ENCODE peak calls at places on chromosome 4, in nine cellular contexts. One of them, this sample, is unnamed.

GRCh38 chr4:45292844-45293243 is 566.5 kb upstream of the GNPDA2 start:
- DNase-seq in stimulated activated CD4-positive, alpha-beta T cell treated with anti-CD3 and anti-CD28 coated beads, Interleukin-4, amount 100 ng/mL, for 4 hours: no peak
- DNase-seq in OCI-LY7: no peak
- DNase-seq in stimulated activated CD8-positive, alpha-beta memory T cell treated with anti-CD3 and anti-CD28 coated beads, Interleukin-2, amount 100 ng/mL, for 1 hour: no peak
- DNase-seq in GM03348: no peak
- DNase-seq in SJSA1: no peak
- DNase-seq in nephron progenitor cell: no peak
- DNase-seq in GM12865: no peak
- DNase-seq in putamen: no peak
- DNase-seq in this sample: no peak

GRCh38 chr4:4637710-4638109 is 95.9 kb upstream of the STX18 start:
- DNase-seq in nephron progenitor cell: no peak
- DNase-seq in GM03348: no peak
- DNase-seq in stimulated activated CD4-positive, alpha-beta T cell treated with anti-CD3 and anti-CD28 coated beads, Interleukin-4, amount 100 ng/mL, for 4 hours: no peak
- DNase-seq in OCI-LY7: no peak
- DNase-seq in SJSA1: no peak
- DNase-seq in putamen: no peak
- DNase-seq in GM12865: peak
- DNase-seq in stimulated activated CD8-positive, alpha-beta memory T cell treated with anti-CD3 and anti-CD28 coated beads, Interleukin-2, amount 100 ng/mL, for 1 hour: no peak
- DNase-seq in this sample: no peak

GRCh38 chr4:122117743-122118142 is 34.4 kb upstream of the BLTP1 start:
- DNase-seq in OCI-LY7: no peak
- DNase-seq in stimulated activated CD8-positive, alpha-beta memory T cell treated with anti-CD3 and anti-CD28 coated beads, Interleukin-2, amount 100 ng/mL, for 1 hour: no peak
- DNase-seq in GM03348: peak
- DNase-seq in nephron progenitor cell: no peak
- DNase-seq in GM12865: no peak
- DNase-seq in stimulated activated CD4-positive, alpha-beta T cell treated with anti-CD3 and anti-CD28 coated beads, Interleukin-4, amount 100 ng/mL, for 4 hours: peak
- DNase-seq in SJSA1: no peak
- DNase-seq in putamen: no peak
- DNase-seq in this sample: no peak

GRCh38 chr4:5391492-5391891 is 316.9 kb downstream of the EVC2 start:
- DNase-seq in putamen: no peak
- DNase-seq in nephron progenitor cell: no peak
- DNase-seq in stimulated activated CD8-positive, alpha-beta memory T cell treated with anti-CD3 and anti-CD28 coated beads, Interleukin-2, amount 100 ng/mL, for 1 hour: no peak
- DNase-seq in GM03348: no peak
- DNase-seq in GM12865: no peak
- DNase-seq in SJSA1: no peak
- DNase-seq in OCI-LY7: no peak
- DNase-seq in stimulated activated CD4-positive, alpha-beta T cell treated with anti-CD3 and anti-CD28 coated beads, Interleukin-4, amount 100 ng/mL, for 4 hours: no peak
- DNase-seq in this sample: no peak

GRCh38 chr4:7382634-7383014 is 52.1 kb downstream of the PSAPL1 start:
- DNase-seq in nephron progenitor cell: no peak
- DNase-seq in GM12865: no peak
- DNase-seq in GM03348: no peak
- DNase-seq in stimulated activated CD8-positive, alpha-beta memory T cell treated with anti-CD3 and anti-CD28 coated beads, Interleukin-2, amount 100 ng/mL, for 1 hour: no peak
- DNase-seq in SJSA1: no peak
- DNase-seq in OCI-LY7: no peak
- DNase-seq in stimulated activated CD4-positive, alpha-beta T cell treated with anti-CD3 and anti-CD28 coated beads, Interleukin-4, amount 100 ng/mL, for 4 hours: no peak
- DNase-seq in putamen: no peak
- DNase-seq in this sample: no peak

GRCh38 chr4:41822326-41822725 is 73.8 kb upstream of the PHOX2B start:
- DNase-seq in stimulated activated CD8-positive, alpha-beta memory T cell treated with anti-CD3 and anti-CD28 coated beads, Interleukin-2, amount 100 ng/mL, for 1 hour: no peak
- DNase-seq in putamen: no peak
- DNase-seq in SJSA1: no peak
- DNase-seq in stimulated activated CD4-positive, alpha-beta T cell treated with anti-CD3 and anti-CD28 coated beads, Interleukin-4, amount 100 ng/mL, for 4 hours: no peak
- DNase-seq in GM12865: no peak
- DNase-seq in nephron progenitor cell: no peak
- DNase-seq in OCI-LY7: no peak
- DNase-seq in GM03348: no peak
- DNase-seq in this sample: no peak

GRCh38 chr4:11073621-11074051 is 355.1 kb downstream of the HS3ST1 start:
- DNase-seq in OCI-LY7: no peak
- DNase-seq in stimulated activated CD8-positive, alpha-beta memory T cell treated with anti-CD3 and anti-CD28 coated beads, Interleukin-2, amount 100 ng/mL, for 1 hour: no peak
- DNase-seq in GM03348: no peak
- DNase-seq in nephron progenitor cell: no peak
- DNase-seq in SJSA1: no peak
- DNase-seq in putamen: no peak
- DNase-seq in GM12865: no peak
- DNase-seq in stimulated activated CD4-positive, alpha-beta T cell treated with anti-CD3 and anti-CD28 coated beads, Interleukin-4, amount 100 ng/mL, for 4 hours: no peak
- DNase-seq in this sample: peak

GRCh38 chr4:62457356-62457755 is 1257.2 kb downstream of the ADGRL3 start:
- DNase-seq in putamen: no peak
- DNase-seq in nephron progenitor cell: no peak
- DNase-seq in stimulated activated CD4-positive, alpha-beta T cell treated with anti-CD3 and anti-CD28 coated beads, Interleukin-4, amount 100 ng/mL, for 4 hours: no peak
- DNase-seq in SJSA1: no peak
- DNase-seq in OCI-LY7: no peak
- DNase-seq in stimulated activated CD8-positive, alpha-beta memory T cell treated with anti-CD3 and anti-CD28 coated beads, Interleukin-2, amount 100 ng/mL, for 1 hour: no peak
- DNase-seq in GM03348: no peak
- DNase-seq in GM12865: no peak
- DNase-seq in this sample: no peak

GRCh38 chr4:110816367-110816766 is 193.5 kb upstream of the PITX2 start:
- DNase-seq in stimulated activated CD4-positive, alpha-beta T cell treated with anti-CD3 and anti-CD28 coated beads, Interleukin-4, amount 100 ng/mL, for 4 hours: no peak
- DNase-seq in nephron progenitor cell: no peak
- DNase-seq in OCI-LY7: no peak
- DNase-seq in stimulated activated CD8-positive, alpha-beta memory T cell treated with anti-CD3 and anti-CD28 coated beads, Interleukin-2, amount 100 ng/mL, for 1 hour: no peak
- DNase-seq in GM12865: no peak
- DNase-seq in putamen: no peak
- DNase-seq in GM03348: no peak
- DNase-seq in SJSA1: no peak
- DNase-seq in this sample: no peak

GRCh38 chr4:113878718-113879117 is 100.7 kb downstream of the ARSJ start:
- DNase-seq in GM12865: no peak
- DNase-seq in OCI-LY7: peak
- DNase-seq in putamen: no peak
- DNase-seq in nephron progenitor cell: peak
- DNase-seq in GM03348: no peak
- DNase-seq in SJSA1: peak
- DNase-seq in stimulated activated CD8-positive, alpha-beta memory T cell treated with anti-CD3 and anti-CD28 coated beads, Interleukin-2, amount 100 ng/mL, for 1 hour: no peak
- DNase-seq in stimulated activated CD4-positive, alpha-beta T cell treated with anti-CD3 and anti-CD28 coated beads, Interleukin-4, amount 100 ng/mL, for 4 hours: no peak
- DNase-seq in this sample: no peak

GRCh38 chr4:157075811-157076577 is at the start of gene GLRB:
- DNase-seq in nephron progenitor cell: peak
- DNase-seq in SJSA1: peak
- DNase-seq in stimulated activated CD4-positive, alpha-beta T cell treated with anti-CD3 and anti-CD28 coated beads, Interleukin-4, amount 100 ng/mL, for 4 hours: no peak
- DNase-seq in GM03348: peak
- DNase-seq in stimulated activated CD8-positive, alpha-beta memory T cell treated with anti-CD3 and anti-CD28 coated beads, Interleukin-2, amount 100 ng/mL, for 1 hour: no peak
- DNase-seq in GM12865: no peak
- DNase-seq in putamen: peak
- DNase-seq in OCI-LY7: no peak
- DNase-seq in this sample: peak

GRCh38 chr4:57154191-57154590 is 44.0 kb upstream of the IGFBP7 start:
- DNase-seq in stimulated activated CD8-positive, alpha-beta memory T cell treated with anti-CD3 and anti-CD28 coated beads, Interleukin-2, amount 100 ng/mL, for 1 hour: no peak
- DNase-seq in putamen: no peak
- DNase-seq in OCI-LY7: no peak
- DNase-seq in SJSA1: peak
- DNase-seq in nephron progenitor cell: no peak
- DNase-seq in GM03348: no peak
- DNase-seq in GM12865: no peak
- DNase-seq in stimulated activated CD4-positive, alpha-beta T cell treated with anti-CD3 and anti-CD28 coated beads, Interleukin-4, amount 100 ng/mL, for 4 hours: no peak
- DNase-seq in this sample: no peak

GRCh38 chr4:170414961-170415360 is 325.2 kb upstream of the AADAT start:
- DNase-seq in nephron progenitor cell: no peak
- DNase-seq in SJSA1: no peak
- DNase-seq in stimulated activated CD4-positive, alpha-beta T cell treated with anti-CD3 and anti-CD28 coated beads, Interleukin-4, amount 100 ng/mL, for 4 hours: no peak
- DNase-seq in GM03348: no peak
- DNase-seq in GM12865: no peak
- DNase-seq in OCI-LY7: no peak
- DNase-seq in putamen: no peak
- DNase-seq in stimulated activated CD8-positive, alpha-beta memory T cell treated with anti-CD3 and anti-CD28 coated beads, Interleukin-2, amount 100 ng/mL, for 1 hour: no peak
- DNase-seq in this sample: no peak

GRCh38 chr4:149823770-149824221 is 8.2 kb upstream of the IQCM start:
- DNase-seq in GM03348: peak
- DNase-seq in SJSA1: peak
- DNase-seq in stimulated activated CD4-positive, alpha-beta T cell treated with anti-CD3 and anti-CD28 coated beads, Interleukin-4, amount 100 ng/mL, for 4 hours: no peak
- DNase-seq in OCI-LY7: no peak
- DNase-seq in GM12865: no peak
- DNase-seq in nephron progenitor cell: no peak
- DNase-seq in putamen: no peak
- DNase-seq in stimulated activated CD8-positive, alpha-beta memory T cell treated with anti-CD3 and anti-CD28 coated beads, Interleukin-2, amount 100 ng/mL, for 1 hour: no peak
- DNase-seq in this sample: no peak

GRCh38 chr4:26322349-26322748 is 1.5 kb downstream of the RBPJ start:
- DNase-seq in putamen: no peak
- DNase-seq in stimulated activated CD4-positive, alpha-beta T cell treated with anti-CD3 and anti-CD28 coated beads, Interleukin-4, amount 100 ng/mL, for 4 hours: no peak
- DNase-seq in OCI-LY7: no peak
- DNase-seq in GM03348: no peak
- DNase-seq in SJSA1: no peak
- DNase-seq in GM12865: no peak
- DNase-seq in stimulated activated CD8-positive, alpha-beta memory T cell treated with anti-CD3 and anti-CD28 coated beads, Interleukin-2, amount 100 ng/mL, for 1 hour: no peak
- DNase-seq in nephron progenitor cell: no peak
- DNase-seq in this sample: no peak

GRCh38 chr4:10694151-10694825 is 9.7 kb upstream of the CLNK start:
- DNase-seq in putamen: no peak
- DNase-seq in GM12865: no peak
- DNase-seq in stimulated activated CD8-positive, alpha-beta memory T cell treated with anti-CD3 and anti-CD28 coated beads, Interleukin-2, amount 100 ng/mL, for 1 hour: no peak
- DNase-seq in SJSA1: no peak
- DNase-seq in OCI-LY7: no peak
- DNase-seq in GM03348: no peak
- DNase-seq in stimulated activated CD4-positive, alpha-beta T cell treated with anti-CD3 and anti-CD28 coated beads, Interleukin-4, amount 100 ng/mL, for 4 hours: no peak
- DNase-seq in nephron progenitor cell: no peak
- DNase-seq in this sample: no peak

GRCh38 chr4:97987019-97987648 is 156.1 kb downstream of the STPG2 start:
- DNase-seq in OCI-LY7: peak
- DNase-seq in nephron progenitor cell: no peak
- DNase-seq in stimulated activated CD8-positive, alpha-beta memory T cell treated with anti-CD3 and anti-CD28 coated beads, Interleukin-2, amount 100 ng/mL, for 1 hour: no peak
- DNase-seq in putamen: peak
- DNase-seq in stimulated activated CD4-positive, alpha-beta T cell treated with anti-CD3 and anti-CD28 coated beads, Interleukin-4, amount 100 ng/mL, for 4 hours: no peak
- DNase-seq in GM12865: peak
- DNase-seq in SJSA1: no peak
- DNase-seq in GM03348: no peak
- DNase-seq in this sample: no peak

GRCh38 chr4:109162759-109163158 is 139.7 kb downstream of the COL25A1 start:
- DNase-seq in GM12865: no peak
- DNase-seq in putamen: no peak
- DNase-seq in GM03348: no peak
- DNase-seq in stimulated activated CD8-positive, alpha-beta memory T cell treated with anti-CD3 and anti-CD28 coated beads, Interleukin-2, amount 100 ng/mL, for 1 hour: no peak
- DNase-seq in nephron progenitor cell: no peak
- DNase-seq in stimulated activated CD4-positive, alpha-beta T cell treated with anti-CD3 and anti-CD28 coated beads, Interleukin-4, amount 100 ng/mL, for 4 hours: no peak
- DNase-seq in OCI-LY7: no peak
- DNase-seq in SJSA1: no peak
- DNase-seq in this sample: no peak

GRCh38 chr4:157521916-157522315 is 301.4 kb downstream of the GRIA2 start:
- DNase-seq in SJSA1: no peak
- DNase-seq in stimulated activated CD8-positive, alpha-beta memory T cell treated with anti-CD3 and anti-CD28 coated beads, Interleukin-2, amount 100 ng/mL, for 1 hour: no peak
- DNase-seq in GM03348: no peak
- DNase-seq in stimulated activated CD4-positive, alpha-beta T cell treated with anti-CD3 and anti-CD28 coated beads, Interleukin-4, amount 100 ng/mL, for 4 hours: no peak
- DNase-seq in GM12865: no peak
- DNase-seq in OCI-LY7: no peak
- DNase-seq in nephron progenitor cell: no peak
- DNase-seq in putamen: peak
- DNase-seq in this sample: no peak

GRCh38 chr4:109432676-109433075 is 939 bp upstream of the SEC24B start:
- DNase-seq in stimulated activated CD4-positive, alpha-beta T cell treated with anti-CD3 and anti-CD28 coated beads, Interleukin-4, amount 100 ng/mL, for 4 hours: no peak
- DNase-seq in SJSA1: no peak
- DNase-seq in putamen: no peak
- DNase-seq in GM12865: peak
- DNase-seq in OCI-LY7: peak
- DNase-seq in GM03348: peak
- DNase-seq in nephron progenitor cell: no peak
- DNase-seq in stimulated activated CD8-positive, alpha-beta memory T cell treated with anti-CD3 and anti-CD28 coated beads, Interleukin-2, amount 100 ng/mL, for 1 hour: no peak
- DNase-seq in this sample: no peak

GRCh38 chr4:184763150-184763780 is 29.4 kb upstream of the CENPU start:
- DNase-seq in SJSA1: peak
- DNase-seq in stimulated activated CD8-positive, alpha-beta memory T cell treated with anti-CD3 and anti-CD28 coated beads, Interleukin-2, amount 100 ng/mL, for 1 hour: no peak
- DNase-seq in putamen: no peak
- DNase-seq in OCI-LY7: no peak
- DNase-seq in GM03348: peak
- DNase-seq in nephron progenitor cell: no peak
- DNase-seq in GM12865: no peak
- DNase-seq in stimulated activated CD4-positive, alpha-beta T cell treated with anti-CD3 and anti-CD28 coated beads, Interleukin-4, amount 100 ng/mL, for 4 hours: no peak
- DNase-seq in this sample: peak

GRCh38 chr4:114626202-114626601 is 27.6 kb downstream of the UGT8 start:
- DNase-seq in stimulated activated CD4-positive, alpha-beta T cell treated with anti-CD3 and anti-CD28 coated beads, Interleukin-4, amount 100 ng/mL, for 4 hours: no peak
- DNase-seq in stimulated activated CD8-positive, alpha-beta memory T cell treated with anti-CD3 and anti-CD28 coated beads, Interleukin-2, amount 100 ng/mL, for 1 hour: no peak
- DNase-seq in OCI-LY7: no peak
- DNase-seq in SJSA1: no peak
- DNase-seq in GM12865: no peak
- DNase-seq in GM03348: no peak
- DNase-seq in nephron progenitor cell: no peak
- DNase-seq in putamen: no peak
- DNase-seq in this sample: no peak

GRCh38 chr4:151182455-151182854 is 83.0 kb downstream of the RPS3A start:
- DNase-seq in stimulated activated CD8-positive, alpha-beta memory T cell treated with anti-CD3 and anti-CD28 coated beads, Interleukin-2, amount 100 ng/mL, for 1 hour: no peak
- DNase-seq in GM12865: no peak
- DNase-seq in OCI-LY7: no peak
- DNase-seq in stimulated activated CD4-positive, alpha-beta T cell treated with anti-CD3 and anti-CD28 coated beads, Interleukin-4, amount 100 ng/mL, for 4 hours: no peak
- DNase-seq in putamen: no peak
- DNase-seq in GM03348: no peak
- DNase-seq in nephron progenitor cell: no peak
- DNase-seq in SJSA1: no peak
- DNase-seq in this sample: no peak

GRCh38 chr4:38160487-38161207 is 200.4 kb downstream of the PTTG2 start:
- DNase-seq in SJSA1: peak
- DNase-seq in putamen: no peak
- DNase-seq in GM12865: peak
- DNase-seq in OCI-LY7: no peak
- DNase-seq in GM03348: peak
- DNase-seq in nephron progenitor cell: no peak
- DNase-seq in stimulated activated CD4-positive, alpha-beta T cell treated with anti-CD3 and anti-CD28 coated beads, Interleukin-4, amount 100 ng/mL, for 4 hours: no peak
- DNase-seq in stimulated activated CD8-positive, alpha-beta memory T cell treated with anti-CD3 and anti-CD28 coated beads, Interleukin-2, amount 100 ng/mL, for 1 hour: peak
- DNase-seq in this sample: peak

GRCh38 chr4:25949166-25949748 is 35.2 kb downstream of the SMIM20 start:
- DNase-seq in SJSA1: no peak
- DNase-seq in putamen: no peak
- DNase-seq in stimulated activated CD4-positive, alpha-beta T cell treated with anti-CD3 and anti-CD28 coated beads, Interleukin-4, amount 100 ng/mL, for 4 hours: no peak
- DNase-seq in GM03348: no peak
- DNase-seq in stimulated activated CD8-positive, alpha-beta memory T cell treated with anti-CD3 and anti-CD28 coated beads, Interleukin-2, amount 100 ng/mL, for 1 hour: no peak
- DNase-seq in nephron progenitor cell: peak
- DNase-seq in OCI-LY7: no peak
- DNase-seq in GM12865: no peak
- DNase-seq in this sample: no peak

GRCh38 chr4:53863731-53864130 is 200.7 kb downstream of the CHIC2 start:
- DNase-seq in SJSA1: no peak
- DNase-seq in GM12865: no peak
- DNase-seq in nephron progenitor cell: peak
- DNase-seq in putamen: no peak
- DNase-seq in OCI-LY7: no peak
- DNase-seq in GM03348: no peak
- DNase-seq in stimulated activated CD8-positive, alpha-beta memory T cell treated with anti-CD3 and anti-CD28 coated beads, Interleukin-2, amount 100 ng/mL, for 1 hour: no peak
- DNase-seq in stimulated activated CD4-positive, alpha-beta T cell treated with anti-CD3 and anti-CD28 coated beads, Interleukin-4, amount 100 ng/mL, for 4 hours: no peak
- DNase-seq in this sample: no peak